ENCODE peak calls at places on chromosome 6, in six cellular contexts. R, Q, V, X, Z and W are unnamed samples.
A peak's percentile ranks its signal among the peaks of the same experiment; 100 is the strongest.

GRCh38 chr6:158475344-158476302 is 84.3 kb upstream of the TMEM181 start:
- DNase-seq in R (no peak), Q (peak; percentile 34), V (peak; percentile 26), X (peak; percentile 7), Z (no peak), W (no peak)

GRCh38 chr6:140275725-140276124 is 901.3 kb upstream of the CITED2 start:
- DNase-seq in R (no peak), Q (no peak), V (no peak), X (no peak), Z (no peak), W (no peak)

GRCh38 chr6:168099201-168100010 is 20.4 kb upstream of the FRMD1 start:
- DNase-seq in R (no peak), Q (no peak), V (no peak), X (no peak), Z (no peak), W (no peak)

GRCh38 chr6:44734886-44735630 is 347.6 kb downstream of the CDC5L start:
- DNase-seq in R (no peak), Q (no peak), V (no peak), X (no peak), Z (no peak), W (no peak)

GRCh38 chr6:6256881-6257280 is 63.6 kb downstream of the F13A1 start:
- DNase-seq in R (no peak), Q (no peak), V (no peak), X (no peak), Z (no peak), W (no peak)

GRCh38 chr6:53532942-53533341 is 12.0 kb downstream of the GCLC start:
- DNase-seq in R (no peak), Q (no peak), V (no peak), X (no peak), Z (no peak), W (no peak)

GRCh38 chr6:36625161-36625919 is 31.2 kb downstream of the SRSF3 start:
- DNase-seq in R (peak; percentile 64), Q (peak; percentile 24), V (peak; percentile 8), X (no peak), Z (no peak), W (no peak)

GRCh38 chr6:42820509-42821340 is 38.9 kb downstream of the BICRAL start:
- DNase-seq in R (peak; percentile 68), Q (no peak), V (no peak), X (peak; percentile 20), Z (no peak), W (peak; percentile 18)

GRCh38 chr6:158999669-159000403 is at the start of gene RSPH3:
- DNase-seq in R (peak; percentile 96), Q (peak; percentile 97), V (peak; percentile 97), X (peak; percentile 80), Z (peak; percentile 96), W (peak; percentile 95)

GRCh38 chr6:106519460-106520394 is 109.6 kb downstream of the RTN4IP1 start:
- DNase-seq in R (peak; percentile 72), Q (peak; percentile 50), V (peak; percentile 66), X (no peak), Z (no peak), W (no peak)
- H3K4me1 ChIP-seq in R (peaks cover 10% of the 10 kb centered on the region), Q (peaks cover 48% of the 10 kb centered on the region), V (peaks cover 71% of the 10 kb centered on the region), X (no peaks in the 10 kb centered on the region), Z (peaks cover 35% of the 10 kb centered on the region), W (no peaks in the 10 kb centered on the region)

GRCh38 chr6:155274533-155274932 is 10.7 kb downstream of the CLDN20 start:
- DNase-seq in R (no peak), Q (no peak), V (no peak), X (no peak), Z (no peak), W (no peak)

GRCh38 chr6:155274106-155274505 is 10.3 kb downstream of the CLDN20 start:
- DNase-seq in R (no peak), Q (no peak), V (no peak), X (no peak), Z (no peak), W (no peak)

GRCh38 chr6:155276638-155277037 is 12.8 kb downstream of the CLDN20 start:
- DNase-seq in R (no peak), Q (no peak), V (no peak), X (no peak), Z (no peak), W (no peak)

GRCh38 chr6:155275808-155276480 is 12.1 kb downstream of the CLDN20 start:
- DNase-seq in R (no peak), Q (no peak), V (no peak), X (no peak), Z (no peak), W (no peak)

GRCh38 chr6:155278319-155279049 is 14.7 kb downstream of the CLDN20 start:
- DNase-seq in R (no peak), Q (no peak), V (no peak), X (no peak), Z (no peak), W (no peak)
- TF ChIP-seq EP300 in R (no peak), Q (no peak), V (no peak), X (no peak), Z (no peak), W (no peak)

GRCh38 chr6:16769986-16770376 is 8.7 kb upstream of the ATXN1 start:
- DNase-seq in R (no peak), Q (no peak), V (no peak), X (no peak), Z (no peak), W (no peak)

GRCh38 chr6:16769131-16769985 is 8.1 kb upstream of the ATXN1 start:
- DNase-seq in R (peak; percentile 68), Q (peak; percentile 44), V (peak; percentile 38), X (no peak), Z (peak; percentile 39), W (no peak)

GRCh38 chr6:16766836-16767745 is 5.8 kb upstream of the ATXN1 start:
- DNase-seq in R (no peak), Q (no peak), V (no peak), X (no peak), Z (no peak), W (no peak)

GRCh38 chr6:16766043-16766521 is 4.8 kb upstream of the ATXN1 start:
- DNase-seq in R (no peak), Q (no peak), V (no peak), X (no peak), Z (no peak), W (no peak)

GRCh38 chr6:16767765-16768514 is 6.7 kb upstream of the ATXN1 start:
- DNase-seq in R (no peak), Q (no peak), V (no peak), X (no peak), Z (no peak), W (no peak)
- H3K27ac ChIP-seq in R (peak overlapping the region; percentile 64), Q (peak overlapping the region; percentile 53), V (peak overlapping the region; percentile 57), X (no peak overlapping the region), Z (no peak overlapping the region), W (no peak overlapping the region)

DNA sequence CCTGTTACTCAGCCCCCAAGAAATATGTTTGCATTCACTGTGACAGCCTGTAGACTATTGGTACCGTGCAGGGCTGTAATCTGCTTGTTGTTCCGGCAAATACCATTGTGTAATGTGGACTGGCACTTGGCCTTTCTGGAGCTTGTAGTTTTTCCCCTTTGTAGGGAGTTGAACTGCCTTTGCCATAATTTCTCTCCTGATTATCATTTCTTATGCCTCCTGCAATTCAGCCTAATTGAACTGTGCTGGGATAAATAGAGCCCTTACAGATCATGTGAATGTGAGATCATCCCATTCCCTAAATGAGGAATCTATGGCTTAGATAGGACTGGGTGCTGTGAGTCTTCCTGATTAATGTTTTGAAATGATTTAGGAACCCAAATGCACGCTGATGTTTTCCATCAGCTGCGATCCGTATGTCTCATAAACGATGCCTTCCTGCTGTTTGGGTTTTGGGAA is 185.1 kb downstream of the JARID2 start:
- DNase-seq in R (no peak), Q (no peak), V (no peak), X (no peak), Z (peak; percentile 83), W (no peak)
- H3K4me1 ChIP-seq in R (peaks cover 58% of the 10 kb centered on the region), Q (peaks cover 79% of the 10 kb centered on the region), V (peaks cover 63% of the 10 kb centered on the region), X (no peaks in the 10 kb centered on the region), Z (peaks cover 68% of the 10 kb centered on the region), W (peaks cover 16% of the 10 kb centered on the region)

GRCh38 chr6:22247916-22248482 is 48.8 kb downstream of the PRL start:
- DNase-seq in R (no peak), Q (no peak), V (no peak), X (no peak), Z (no peak), W (no peak)

GRCh38 chr6:22248513-22249308 is 48.1 kb downstream of the PRL start:
- DNase-seq in R (no peak), Q (no peak), V (no peak), X (no peak), Z (peak; percentile 6), W (no peak)

GRCh38 chr6:22251331-22251730 is 45.5 kb downstream of the PRL start:
- DNase-seq in R (no peak), Q (no peak), V (no peak), X (no peak), Z (no peak), W (no peak)

GRCh38 chr6:22249646-22250045 is 47.2 kb downstream of the PRL start:
- DNase-seq in R (no peak), Q (no peak), V (no peak), X (no peak), Z (no peak), W (no peak)

DNA sequence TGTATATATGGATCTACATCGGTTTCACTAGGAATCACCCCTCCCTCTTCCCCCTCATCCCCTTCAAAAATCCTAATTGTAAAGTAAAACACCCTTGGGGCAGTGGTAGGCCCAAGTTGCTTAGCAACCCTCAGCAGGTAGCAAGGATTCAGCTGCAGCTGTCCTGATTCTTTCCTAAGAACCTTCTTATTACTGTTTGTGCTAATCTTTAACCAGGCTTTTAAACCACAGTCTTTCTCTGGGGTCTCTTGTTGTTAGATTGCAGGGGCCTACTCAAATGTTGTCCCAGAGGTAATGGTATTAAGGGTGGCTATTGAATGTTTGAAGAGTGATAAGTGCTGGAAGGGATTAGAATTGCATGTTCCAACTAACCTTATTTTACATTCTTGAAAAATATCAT is 46.4 kb downstream of the PRL start:
- DNase-seq in R (no peak), Q (no peak), V (no peak), X (no peak), Z (no peak), W (no peak)
- TF ChIP-seq EP300 in R (no peak), Q (no peak), V (no peak), X (no peak), Z (no peak), W (no peak)

DNA sequence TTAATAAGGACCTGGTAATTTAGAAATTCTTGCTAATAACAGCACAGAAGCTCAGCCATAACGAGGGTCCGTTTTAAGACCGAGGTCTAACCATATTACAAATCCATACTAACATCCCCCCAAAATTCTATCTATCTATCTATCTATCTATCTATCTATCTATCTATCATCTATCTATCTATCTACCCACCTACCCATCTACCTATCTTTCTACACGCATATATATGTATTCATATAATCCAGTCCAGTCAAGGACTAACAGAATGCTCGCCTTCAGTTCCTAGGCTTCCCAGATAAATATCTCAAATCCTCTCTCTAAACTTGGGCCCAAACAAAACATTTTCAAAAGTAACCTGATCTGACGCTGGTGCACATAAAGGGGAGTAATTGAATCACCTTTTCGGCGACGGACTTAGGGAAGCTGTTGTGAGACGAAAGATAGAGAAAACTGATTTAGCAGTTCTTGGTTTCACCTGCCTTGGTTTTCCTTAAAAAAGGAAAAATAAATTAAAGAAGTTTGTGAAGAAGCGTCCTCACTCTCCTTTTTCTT is 14.5 kb downstream of the HMGN4 start:
- DNase-seq in R (no peak), Q (no peak), V (no peak), X (no peak), Z (no peak), W (no peak)
- H3K27ac ChIP-seq in R (peak overlapping the region; percentile 89), Q (peak overlapping the region; percentile 77), V (peak overlapping the region; percentile 72), X (peak overlapping the region; percentile 65), Z (peak overlapping the region; percentile 6), W (peak overlapping the region; percentile 32)

GRCh38 chr6:46046558-46047169 is 31.0 kb upstream of the CLIC5 start:
- DNase-seq in R (no peak), Q (no peak), V (no peak), X (no peak), Z (no peak), W (no peak)
- H3K4me1 ChIP-seq in R (peaks cover 9% of the 10 kb centered on the region), Q (no peaks in the 10 kb centered on the region), V (peaks cover 17% of the 10 kb centered on the region), X (no peaks in the 10 kb centered on the region), Z (no peaks in the 10 kb centered on the region), W (no peaks in the 10 kb centered on the region)

GRCh38 chr6:50689210-50689609 is 24.1 kb upstream of the TFAP2D start:
- DNase-seq in R (no peak), Q (no peak), V (no peak), X (no peak), Z (no peak), W (no peak)
- TF ChIP-seq EP300 in R (no peak), Q (no peak), V (no peak), X (no peak), Z (no peak), W (no peak)